ENCODE peak calls at places on chromosomes 4 and X, in seven cellular contexts. D, J, A, O, K, R and W are unnamed samples.

GRCh38 chrX:11351375-11352295 is 58.4 kb downstream of the AMELX start:
- DNase-seq in D (no peak), J (no peak), A (no peak), O (no peak), K (peak), R (no peak), W (peak)

GRCh38 chr4:17633600-17633999 is 19.2 kb downstream of the MED28 start:
- DNase-seq in D (no peak), J (no peak), A (no peak), O (no peak), K (no peak), R (no peak), W (no peak)

GRCh38 chr4:168562021-168562691 is 65.3 kb downstream of the PALLD start:
- DNase-seq in D (no peak), J (no peak), A (no peak), O (no peak), K (peak), R (no peak), W (peak)

GRCh38 chrX:78545233-78545632 is 113.9 kb downstream of the RTL3 start:
- DNase-seq in D (no peak), J (no peak), A (no peak), O (no peak), K (no peak), R (no peak), W (no peak)

GRCh38 chr4:183132081-183132480 is 33.0 kb downstream of the WWC2 start:
- DNase-seq in D (no peak), J (no peak), A (no peak), O (no peak), K (no peak), R (no peak), W (no peak)

GRCh38 chr4:17168571-17168970 is 270.1 kb upstream of the LDB2 start:
- DNase-seq in D (peak), J (no peak), A (peak), O (no peak), K (peak), R (no peak), W (no peak)

GRCh38 chrX:72107841-72108590 is 23.7 kb downstream of the RTL5 start:
- DNase-seq in D (no peak), J (no peak), A (no peak), O (no peak), K (no peak), R (no peak), W (no peak)

GRCh38 chr4:123291329-123291728 is 105.3 kb upstream of the SPRY1 start:
- DNase-seq in D (no peak), J (no peak), A (no peak), O (no peak), K (peak), R (no peak), W (no peak)

GRCh38 chr4:149135062-149135461 is 680.6 kb downstream of the IQCM start:
- DNase-seq in D (no peak), J (no peak), A (no peak), O (no peak), K (no peak), R (no peak), W (no peak)

GRCh38 chr4:26004290-26004689 is 90.3 kb downstream of the SMIM20 start:
- DNase-seq in D (no peak), J (no peak), A (no peak), O (no peak), K (no peak), R (no peak), W (no peak)

GRCh38 chrX:37812110-37812509 is 32.3 kb downstream of the CYBB start:
- DNase-seq in D (no peak), J (peak), A (no peak), O (no peak), K (no peak), R (no peak), W (no peak)

GRCh38 chr4:37434469-37434868 is 189.9 kb downstream of the NWD2 start:
- DNase-seq in D (no peak), J (no peak), A (no peak), O (no peak), K (no peak), R (no peak), W (no peak)

GRCh38 chr4:5027366-5027765 is 8.1 kb upstream of the CYTL1 start:
- DNase-seq in D (no peak), J (no peak), A (no peak), O (no peak), K (no peak), R (no peak), W (peak)

GRCh38 chrX:121496966-121497365 is 449.6 kb downstream of the GLUD2 start:
- DNase-seq in D (peak), J (no peak), A (no peak), O (no peak), K (no peak), R (no peak), W (no peak)